ENCODE peak calls at places on chromosomes 1 and 21, in six cellular contexts. G is neuronal stem cell, N is IMR-90, T is trophoblast cell, W is mesenchymal stem cell, U is H1. P is an unnamed sample. For H3K9me3, the result is how much of the 10 kb centered on the place peaks cover.

GRCh38 chr1:209207126-209207700 is 376.3 kb upstream of the CAMK1G start:
- DNase-seq in G (no peak), N (no peak), T (no peak), W (no peak), U (no peak), P (no peak)

GRCh38 chr1:1672181-1672965 is 13.6 kb upstream of the CDK11B start:
- DNase-seq in G (no peak), N (no peak), T (no peak), W (no peak), U (no peak), P (no peak)

GRCh38 chr21:45105906-45106485 is 31.6 kb downstream of the ADARB1 start:
- DNase-seq in G (no peak), N (no peak), T (no peak), W (no peak), U (no peak), P (no peak)

GRCh38 chr1:210344706-210345105 is 16.0 kb downstream of the HHAT start:
- DNase-seq in G (no peak), N (no peak), T (no peak), W (peak), U (no peak), P (no peak)

GRCh38 chr1:207077470-207078377 is 10.9 kb upstream of the C4BPB start:
- DNase-seq in G (peak), N (peak), T (peak), W (peak), U (peak), P (peak)

GRCh38 chr1:64038965-64039926 is 164.2 kb upstream of the UBE2U start:
- DNase-seq in G (no peak), N (peak), T (peak), W (peak), U (no peak), P (peak)

GRCh38 chr21:37758997-37759396 is 157.3 kb downstream of the KCNJ6 start:
- DNase-seq in G (peak), N (peak), T (peak), W (peak), U (peak), P (peak)

GRCh38 chr1:6801998-6802397 is 16.7 kb downstream of the CAMTA1 start:
- DNase-seq in G (no peak), N (peak), T (peak), W (peak), U (no peak), P (no peak)

GRCh38 chr1:113660053-113660452 is 99.2 kb downstream of the PHTF1 start:
- DNase-seq in G (no peak), N (no peak), T (no peak), W (no peak), U (no peak), P (no peak)

GRCh38 chr1:88800382-88801051 is 90.8 kb downstream of the GTF2B start:
- DNase-seq in G (no peak), N (peak), T (peak), W (peak), U (peak), P (no peak)

GRCh38 chr21:39373634-39374033 is 24.7 kb upstream of the HMGN1 start:
- DNase-seq in G (no peak), N (peak), T (no peak), W (peak), U (no peak), P (peak)

GRCh38 chr21:34613679-34614442 is 1.1 kb downstream of the RCAN1 start:
- DNase-seq in G (no peak), N (peak), T (no peak), W (peak), U (no peak), P (no peak)

GRCh38 chr1:58618303-58618702 is 41.3 kb upstream of the TACSTD2 start:
- DNase-seq in G (no peak), N (peak), T (peak), W (peak), U (no peak), P (no peak)

GRCh38 chr1:212255705-212256307 is 29.4 kb upstream of the PPP2R5A start:
- DNase-seq in G (no peak), N (no peak), T (no peak), W (peak), U (no peak), P (no peak)

GRCh38 chr1:11967028-11967547 is 13.2 kb upstream of the MFN2 start:
- DNase-seq in G (peak), N (no peak), T (peak), W (peak), U (peak), P (peak)

GRCh38 chr1:48329489-48329888 is 107.0 kb downstream of the SLC5A9 start:
- DNase-seq in G (no peak), N (peak), T (no peak), W (peak), U (no peak), P (no peak)

GRCh38 chr1:8598060-8598724 is 219.2 kb downstream of the RERE start:
- DNase-seq in G (no peak), N (peak), T (no peak), W (peak), U (no peak), P (no peak)

GRCh38 chr1:981491-981954 is 370 bp downstream of the PERM1 start:
- DNase-seq in G (no peak), N (no peak), T (no peak), W (no peak), U (no peak), P (no peak)

GRCh38 chr1:11521605-11522399 is 42.8 kb downstream of the DISP3 start:
- DNase-seq in G (no peak), N (no peak), T (no peak), W (no peak), U (no peak), P (no peak)

GRCh38 chr21:44943005-44943685 is 3.3 kb downstream of the SLX9 start:
- DNase-seq in G (no peak), N (peak), T (no peak), W (no peak), U (no peak), P (no peak)

GRCh38 chr1:24905355-24905978 is 24.6 kb downstream of the RUNX3 start:
- DNase-seq in G (no peak), N (no peak), T (no peak), W (no peak), U (peak), P (peak)

GRCh38 chr1:147201276-147201675 is 23.9 kb downstream of the FMO5 start:
- DNase-seq in G (no peak), N (peak), T (no peak), W (peak), U (no peak), P (no peak)

GRCh38 chr21:29121759-29122158 is 8.7 kb upstream of the MAP3K7CL start:
- DNase-seq in G (no peak), N (no peak), T (no peak), W (no peak), U (no peak), P (no peak)

GRCh38 chr1:2300851-2301606 is 72.9 kb downstream of the SKI start:
- DNase-seq in G (no peak), N (peak), T (peak), W (no peak), U (no peak), P (no peak)

GRCh38 chr1:214213136-214213535 is 67.8 kb upstream of the SMYD2 start:
- DNase-seq in G (no peak), N (peak), T (peak), W (no peak), U (no peak), P (no peak)

GRCh38 chr1:58717979-58718378 is 18.1 kb upstream of the MYSM1 start:
- DNase-seq in G (no peak), N (peak), T (no peak), W (no peak), U (no peak), P (no peak)

GRCh38 chr1:39269791-39270342 is 65.4 kb downstream of the MACF1 start:
- DNase-seq in G (no peak), N (peak), T (peak), W (peak), U (no peak), P (no peak)

GRCh38 chr1:163985700-163986099 is 573.3 kb upstream of the PBX1 start:
- DNase-seq in G (no peak), N (no peak), T (no peak), W (no peak), U (no peak), P (no peak)

GRCh38 chr1:183734600-183735036 is 70.3 kb upstream of the RGL1 start:
- DNase-seq in G (peak), N (peak), T (no peak), W (peak), U (no peak), P (no peak)

GRCh38 chr1:107145637-107146036 is 4.8 kb downstream of the NTNG1 start:
- DNase-seq in G (no peak), N (no peak), T (no peak), W (no peak), U (no peak), P (no peak)

GRCh38 chr1:5640845-5641244 is 351.4 kb downstream of the NPHP4 start:
- DNase-seq in G (peak), N (no peak), T (no peak), W (no peak), U (peak), P (peak)

GRCh38 chr1:1921901-1922753 is 3.0 kb upstream of the TMEM52 start:
- DNase-seq in G (no peak), N (no peak), T (no peak), W (no peak), U (no peak), P (no peak)

GRCh38 chr21:39867198-39867650 is at the start of gene PCP4:
- DNase-seq in G (peak), N (no peak), T (peak), W (no peak), U (peak), P (peak)

GRCh38 chr1:226820935-226821718 is 49.3 kb upstream of the PSEN2 start:
- DNase-seq in G (no peak), N (peak), T (peak), W (peak), U (no peak), P (no peak)

GRCh38 chr1:179876289-179876715 is 1.3 kb downstream of the TOR1AIP2 start:
- DNase-seq in G (no peak), N (peak), T (peak), W (peak), U (no peak), P (no peak)

GRCh38 chr1:229993894-229994293 is 73.1 kb upstream of the GALNT2 start:
- DNase-seq in G (no peak), N (no peak), T (no peak), W (no peak), U (no peak), P (no peak)

GRCh38 chr1:106962591-106962990 is 93.9 kb upstream of the PRMT6 start:
- DNase-seq in G (no peak), N (no peak), T (no peak), W (no peak), U (no peak), P (no peak)

GRCh38 chr1:45243476-45244343 is 37.3 kb upstream of the ZSWIM5 start:
- DNase-seq in G (no peak), N (no peak), T (no peak), W (no peak), U (no peak), P (no peak)
- H4K91ac ChIP-seq in G (no peak), N (no peak), T (no peak), W (no peak), U (no peak), P (no peak)

GRCh38 chr1:158836038-158836437 is 4.9 kb downstream of the MNDA start:
- DNase-seq in G (no peak), N (no peak), T (no peak), W (no peak), U (no peak), P (no peak)
- H3K9me3 ChIP-seq in G (under half), N (under half), T (under half), W (under half), U (under half), P (under half)

GRCh38 chr1:204216880-204217647 is 3.3 kb upstream of the GOLT1A start:
- DNase-seq in G (no peak), N (no peak), T (no peak), W (no peak), U (no peak), P (no peak)
- H4K91ac ChIP-seq in G (no peak), N (no peak), T (no peak), W (no peak), U (no peak), P (no peak)

GRCh38 chr1:248143311-248143710 is 1.6 kb upstream of the OR2M5 start:
- DNase-seq in G (no peak), N (no peak), T (no peak), W (no peak), U (no peak), P (no peak)

GRCh38 chr1:248140846-248141245 is 4.1 kb upstream of the OR2M5 start:
- DNase-seq in G (no peak), N (no peak), T (no peak), W (no peak), U (no peak), P (no peak)

GRCh38 chr1:248144513-248145198 is at the start of gene OR2M5:
- DNase-seq in G (no peak), N (no peak), T (no peak), W (no peak), U (no peak), P (no peak)
- H3K9me3 ChIP-seq in G (under half), N (under half), T (under half), W (under half), U (half or more), P (half or more)

DNA sequence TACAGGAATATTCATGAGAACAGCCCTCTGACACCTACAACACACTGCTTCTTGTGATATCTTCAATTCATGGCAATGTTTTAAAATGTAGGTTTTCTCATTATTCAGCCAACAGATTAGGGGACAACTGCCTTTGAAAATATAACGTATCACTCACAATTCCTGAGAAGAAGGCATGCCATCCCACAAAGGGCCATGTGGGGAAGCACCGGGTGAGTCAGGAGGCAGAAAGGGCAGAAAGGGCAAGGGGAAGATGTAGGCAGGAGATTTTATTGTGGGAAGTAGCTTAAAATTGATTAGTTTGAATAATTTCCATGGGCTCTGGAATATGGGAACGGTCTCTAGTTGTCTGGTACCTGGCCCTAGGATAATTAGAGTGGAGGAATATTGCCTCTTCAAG is 165.7 kb downstream of the HHIPL2 start:
- DNase-seq in G (no peak), N (no peak), T (no peak), W (no peak), U (no peak), P (no peak)
- H4K91ac ChIP-seq in G (no peak), N (no peak), T (no peak), W (no peak), U (no peak), P (no peak)

P was measured in H9.